ENCODE peak calls at places on chromosomes 13 and 19, in eight cellular contexts. P is upper lobe of right lung, N is uterus, W is mammary epithelial cell, L is spleen, Z is fibroblast of lung, O is tibial nerve, E is stomach. F is an unnamed sample. For H3K4me1, the result is how much of the 10 kb centered on the place peaks cover.

GRCh38 chr19:13012690-13013608 is 17.7 kb downstream of the NFIX start:
- DNase-seq in E (no peak), P (no peak), O (peak), L (no peak), Z (peak), W (peak), N (peak), F (peak)

GRCh38 chr13:24671367-24672117 is 8.7 kb upstream of the ATP12A start:
- DNase-seq in N (peak), O (no peak), W (peak), L (no peak), E (no peak), Z (peak), P (no peak), F (no peak)

GRCh38 chr19:39847525-39847924 is 1.3 kb upstream of the FBL start:
- DNase-seq in Z (no peak), E (no peak), N (no peak), W (no peak), L (no peak), O (no peak), P (no peak), F (no peak)

GRCh38 chr13:29707876-29708543 is 112.5 kb upstream of the SLC7A1 start:
- DNase-seq in Z (peak), O (no peak), N (no peak), P (no peak), E (peak), L (no peak), W (peak), F (no peak)

GRCh38 chr19:10891360-10892108 is 20.2 kb downstream of the CARM1 start:
- DNase-seq in E (peak), N (no peak), W (peak), O (no peak), P (no peak), L (no peak), Z (peak), F (peak)

GRCh38 chr13:110377178-110378175 is 70.4 kb downstream of the COL4A2 start:
- DNase-seq in W (no peak), E (no peak), P (no peak), O (no peak), L (no peak), N (no peak), Z (no peak), F (no peak)

GRCh38 chr13:78468546-78469060 is 134.7 kb downstream of the POU4F1 start:
- DNase-seq in E (no peak), L (no peak), N (no peak), P (no peak), Z (no peak), W (no peak), O (no peak), F (no peak)

GRCh38 chr13:109226631-109227030 is 559.8 kb downstream of the IRS2 start:
- DNase-seq in W (no peak), O (no peak), Z (no peak), P (no peak), L (no peak), E (no peak), N (no peak), F (no peak)

GRCh38 chr13:63843766-63844699 is 2428.4 kb upstream of the PCDH20 start:
- DNase-seq in L (no peak), Z (no peak), P (peak), E (no peak), W (no peak), N (no peak), O (no peak), F (peak)

GRCh38 chr19:39496063-39496462 is 2.7 kb upstream of the DLL3 start:
- DNase-seq in O (no peak), E (no peak), Z (no peak), N (no peak), L (no peak), P (no peak), W (no peak), F (no peak)

GRCh38 chr13:32669030-32669646 is 82.9 kb downstream of the PDS5B start:
- DNase-seq in N (no peak), O (no peak), P (no peak), E (no peak), W (peak), Z (peak), L (no peak), F (no peak)

GRCh38 chr13:111187879-111188643 is 73.0 kb downstream of the ARHGEF7 start:
- DNase-seq in O (no peak), N (no peak), P (no peak), Z (peak), E (no peak), W (peak), L (no peak), F (no peak)

GRCh38 chr19:1471514-1472107 is 7.4 kb downstream of the C19orf25 start:
- DNase-seq in Z (no peak), O (no peak), L (no peak), P (no peak), E (no peak), W (no peak), N (no peak), F (peak)

GRCh38 chr13:44050450-44051063 is 170.9 kb downstream of the LACC1 start:
- DNase-seq in N (no peak), E (no peak), Z (peak), P (no peak), L (no peak), O (no peak), W (peak), F (no peak)

GRCh38 chr13:73171242-73171641 is 112.4 kb downstream of the KLF5 start:
- DNase-seq in P (no peak), E (no peak), Z (no peak), W (peak), L (no peak), O (no peak), N (no peak), F (no peak)

GRCh38 chr13:48600374-48601364 is 53.1 kb upstream of the CYSLTR2 start:
- DNase-seq in N (no peak), L (no peak), P (no peak), E (no peak), O (no peak), Z (peak), W (peak), F (no peak)

GRCh38 chr13:110309159-110309476 is 2.0 kb downstream of the COL4A2 start:
- DNase-seq in E (no peak), P (no peak), N (peak), O (no peak), W (no peak), L (no peak), Z (no peak), F (no peak)

GRCh38 chr19:17902701-17903100 is 30.1 kb upstream of the CCDC124 start:
- DNase-seq in N (no peak), O (no peak), W (peak), L (no peak), E (no peak), P (no peak), Z (peak), F (no peak)

GRCh38 chr13:22143671-22144070 is 472.8 kb downstream of the FGF9 start:
- DNase-seq in L (no peak), N (no peak), E (no peak), W (peak), O (no peak), P (no peak), Z (no peak), F (no peak)

GRCh38 chr19:344625-345319 is at the start of gene MIER2:
- DNase-seq in E (peak), N (peak), W (peak), O (peak), P (peak), L (peak), Z (peak), F (peak)

GRCh38 chr19:5539431-5539833 is 28.3 kb downstream of the TINCR start:
- DNase-seq in N (no peak), W (no peak), L (no peak), P (no peak), O (no peak), E (no peak), Z (no peak), F (no peak)

GRCh38 chr19:18433735-18434398 is 4.1 kb downstream of the ISYNA1 start:
- DNase-seq in N (no peak), L (peak), O (no peak), Z (no peak), P (no peak), E (no peak), W (no peak), F (peak)

GRCh38 chr13:29543230-29544215 is 52.0 kb downstream of the SLC7A1 start:
- DNase-seq in O (no peak), E (no peak), L (no peak), P (no peak), Z (peak), N (no peak), W (peak), F (no peak)

GRCh38 chr19:6510618-6511017 is 8.5 kb upstream of the TUBB4A start:
- DNase-seq in Z (no peak), P (no peak), L (no peak), E (no peak), W (no peak), N (no peak), O (no peak), F (no peak)

GRCh38 chr19:38657633-38658222 is 10.3 kb downstream of the ACTN4 start:
- DNase-seq in P (no peak), E (no peak), O (no peak), W (peak), Z (peak), N (no peak), L (no peak), F (no peak)

GRCh38 chr13:107450931-107451330 is 764.4 kb downstream of the LIG4 start:
- DNase-seq in E (no peak), L (no peak), N (no peak), Z (peak), W (no peak), P (no peak), O (no peak), F (peak)

GRCh38 chr13:20672772-20673171 is 30.7 kb upstream of the IL17D start:
- DNase-seq in O (no peak), L (no peak), Z (peak), P (no peak), W (no peak), N (no peak), E (no peak), F (no peak)

GRCh38 chr13:28056426-28056825 is 44.0 kb downstream of the FLT3 start:
- DNase-seq in Z (no peak), N (no peak), L (no peak), P (no peak), W (no peak), E (no peak), O (no peak), F (no peak)

GRCh38 chr13:28056970-28057712 is 43.2 kb downstream of the FLT3 start:
- DNase-seq in W (no peak), N (no peak), E (no peak), P (no peak), L (no peak), Z (no peak), O (no peak), F (no peak)

GRCh38 chr13:28055362-28055761 is 45.0 kb downstream of the FLT3 start:
- DNase-seq in P (no peak), N (no peak), W (no peak), O (no peak), L (no peak), E (no peak), Z (no peak), F (no peak)

DNA sequence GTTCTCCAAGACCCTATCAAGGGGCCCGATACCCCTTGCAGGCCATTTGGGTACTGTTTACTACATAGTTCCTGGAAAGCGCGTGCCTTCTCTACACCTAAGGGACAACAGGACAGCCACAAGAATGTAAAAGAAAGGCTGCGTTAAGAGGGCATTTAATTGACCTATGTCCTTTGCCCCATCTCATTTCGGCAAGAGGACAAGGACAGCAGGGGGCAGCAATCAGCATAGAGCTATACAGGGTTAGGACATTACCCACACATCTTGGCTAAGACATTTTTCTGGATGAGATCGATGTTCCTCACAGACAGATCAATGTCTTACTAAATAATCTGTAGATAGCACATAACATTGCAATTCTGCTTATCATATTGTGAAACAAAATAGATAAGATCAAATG is 41.2 kb downstream of the FLT3 start:
- DNase-seq in P (no peak), E (peak), L (no peak), Z (peak), W (peak), O (no peak), N (no peak), F (no peak)
- TF ChIP-seq CTCF in P (peak), E (peak), L (peak), Z (peak), W (peak), O (no peak), N (no peak), F (peak)

DNA sequence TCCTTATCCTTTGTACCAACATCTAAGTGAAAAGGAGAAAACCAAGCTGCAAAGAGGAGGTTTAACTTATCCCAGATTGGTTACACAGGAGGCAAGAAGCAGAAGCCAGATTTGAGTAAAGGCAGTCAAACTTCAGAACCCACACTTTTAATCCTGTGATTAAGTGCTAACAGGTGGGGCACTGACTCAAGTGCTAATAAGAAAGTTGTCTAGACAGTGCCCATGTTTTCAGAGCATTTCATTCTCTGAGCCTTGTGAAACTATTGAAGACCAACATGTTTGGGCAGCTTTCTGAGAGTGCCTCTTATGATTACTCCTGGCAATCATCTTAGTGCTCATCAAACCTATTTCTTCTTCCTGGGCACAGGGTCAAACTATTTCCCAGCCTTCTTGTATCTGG is 380.8 kb downstream of the KCNRG start:
- DNase-seq in Z (no peak), L (no peak), W (peak), N (no peak), E (no peak), P (no peak), O (no peak), F (no peak)
- H3K4me1 ChIP-seq in Z (under half), L (under half), W (under half), N (under half), E (under half), P (under half), O (under half), F (under half)

GRCh38 chr13:51071493-51071892 is 39.6 kb downstream of the C13orf42 start:
- DNase-seq in N (no peak), Z (no peak), O (no peak), L (no peak), P (no peak), W (no peak), E (no peak), F (no peak)

GRCh38 chr13:51066091-51066831 is 44.8 kb downstream of the C13orf42 start:
- DNase-seq in N (no peak), E (no peak), O (no peak), Z (no peak), L (no peak), W (peak), P (no peak), F (peak)

GRCh38 chr13:51067376-51068125 is 43.5 kb downstream of the C13orf42 start:
- DNase-seq in P (no peak), E (no peak), Z (peak), O (no peak), W (no peak), L (no peak), N (no peak), F (no peak)

GRCh38 chr13:51068501-51068900 is 42.6 kb downstream of the C13orf42 start:
- DNase-seq in L (no peak), N (no peak), O (no peak), E (no peak), Z (no peak), P (no peak), W (no peak), F (no peak)

DNA sequence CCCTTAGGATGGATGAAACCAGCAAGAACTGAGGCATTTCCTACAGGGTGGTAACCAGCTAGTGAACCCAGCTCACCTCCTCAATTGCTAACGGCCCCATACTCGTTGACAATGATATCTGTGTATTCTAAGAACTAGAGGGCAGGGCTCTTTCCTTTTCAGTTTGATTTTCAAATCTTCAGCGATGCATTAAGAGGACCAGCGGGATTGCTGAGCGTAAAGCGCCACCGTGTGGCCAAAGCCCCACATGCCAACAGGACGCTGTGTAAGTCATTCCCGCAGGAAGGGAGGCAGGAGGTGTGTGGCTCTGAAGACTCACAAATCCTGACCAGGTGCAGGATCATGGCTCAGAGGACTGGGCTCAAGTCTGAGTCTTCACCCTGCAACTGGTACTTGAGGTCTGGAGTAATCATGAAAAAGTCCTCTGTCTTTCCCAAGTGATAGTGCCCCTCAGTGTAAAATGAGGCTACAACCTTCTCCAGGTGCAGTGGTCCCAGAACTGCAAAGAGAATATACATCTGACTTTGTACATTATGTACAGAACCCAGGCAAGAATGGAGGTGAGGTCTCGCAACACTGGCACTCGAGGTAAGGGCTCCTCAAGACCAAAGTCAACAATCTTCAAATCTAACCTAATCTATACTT is 40.9 kb downstream of the C13orf42 start:
- DNase-seq in P (peak), N (peak), O (peak), Z (peak), W (peak), L (peak), E (peak), F (peak)
- TF ChIP-seq CTCF in P (peak), N (peak), O (peak), Z (peak), W (peak), L (peak), E (peak), F (peak)

GRCh38 chr19:3138268-3138667 is 2.4 kb downstream of the GNA15 start:
- DNase-seq in E (no peak), L (no peak), Z (no peak), N (no peak), P (no peak), W (no peak), O (no peak), F (no peak)
- H3K4me1 ChIP-seq in E (under half), L (half or more), Z (under half), N (under half), P (under half), W (under half), O (under half), F (under half)

DNA sequence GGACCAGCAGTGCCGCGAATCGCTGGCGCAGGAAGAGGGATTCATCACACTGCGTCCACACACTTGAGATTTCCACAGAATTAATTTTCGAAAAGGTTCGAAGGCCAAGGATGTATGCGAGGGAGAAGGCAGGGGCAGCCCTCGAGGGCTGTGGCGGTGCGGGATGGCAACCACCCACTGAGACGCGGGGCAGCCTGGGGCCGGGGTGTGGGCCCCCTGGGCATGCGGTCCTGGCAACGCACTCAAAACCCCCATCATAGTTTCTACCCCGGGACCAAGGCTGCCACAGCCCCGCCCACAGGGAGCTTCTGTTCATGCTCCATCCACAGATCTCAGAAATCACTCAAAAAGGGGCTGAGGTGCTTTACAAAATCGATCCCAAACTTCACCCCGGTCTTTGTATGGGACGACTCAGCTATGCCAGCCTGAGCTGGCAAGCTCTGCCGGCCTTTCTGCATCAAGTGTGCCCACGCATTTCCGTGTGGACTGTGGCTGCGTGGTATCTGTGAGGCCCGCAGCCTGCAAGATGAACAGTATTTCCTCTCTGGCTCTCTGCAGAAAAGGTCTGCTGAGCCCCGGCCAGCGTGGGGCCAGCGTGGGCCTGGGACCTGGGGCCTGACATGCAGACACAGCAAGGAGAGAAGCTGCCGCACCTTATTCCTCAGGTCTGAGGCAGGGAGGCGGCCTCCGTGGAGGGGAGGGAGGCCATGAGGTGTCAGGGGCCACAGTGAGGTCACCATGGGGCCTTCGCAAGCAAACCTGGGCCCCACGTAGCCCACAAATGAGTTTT is 19.2 kb downstream of the ZNF787 start:
- DNase-seq in P (no peak), N (no peak), L (no peak), E (no peak), W (no peak), Z (no peak), O (no peak), F (no peak)
- TF ChIP-seq CTCF in P (no peak), N (no peak), L (no peak), E (no peak), W (no peak), Z (no peak), O (no peak), F (no peak)